ENCODE peak calls at places on chromosomes 1 and 21, in seven cellular contexts. One of them, this sample, is unnamed.

GRCh38 chr1:152109231-152109997 is 5.8 kb downstream of the TCHH start:
- DNase-seq in mesothelial cell of epicardium: no peak
- DNase-seq in OCI-LY7: no peak
- DNase-seq in psoas muscle: no peak
- DNase-seq in fibroblast of the aortic adventitia: peak
- DNase-seq in tibial artery: no peak
- DNase-seq in cardiac fibroblast: peak
- DNase-seq in this sample: no peak

GRCh38 chr21:34073749-34074282 is 438 bp downstream of the MRPS6 start:
- DNase-seq in OCI-LY7: peak
- DNase-seq in mesothelial cell of epicardium: no peak
- DNase-seq in tibial artery: no peak
- DNase-seq in cardiac fibroblast: no peak
- DNase-seq in psoas muscle: peak
- DNase-seq in fibroblast of the aortic adventitia: no peak
- DNase-seq in this sample: no peak

GRCh38 chr1:16026723-16027484 is 5.1 kb downstream of the CLCNKA start:
- DNase-seq in mesothelial cell of epicardium: no peak
- DNase-seq in psoas muscle: peak
- DNase-seq in tibial artery: no peak
- DNase-seq in fibroblast of the aortic adventitia: peak
- DNase-seq in cardiac fibroblast: no peak
- DNase-seq in OCI-LY7: no peak
- DNase-seq in this sample: peak

GRCh38 chr1:213987422-213987875 is 324 bp upstream of the PROX1 start:
- DNase-seq in tibial artery: no peak
- DNase-seq in mesothelial cell of epicardium: no peak
- DNase-seq in psoas muscle: no peak
- DNase-seq in cardiac fibroblast: no peak
- DNase-seq in OCI-LY7: no peak
- DNase-seq in fibroblast of the aortic adventitia: no peak
- DNase-seq in this sample: no peak

GRCh38 chr1:244326757-244327156 is 125.0 kb downstream of the ADSS2 start:
- DNase-seq in psoas muscle: no peak
- DNase-seq in cardiac fibroblast: no peak
- DNase-seq in fibroblast of the aortic adventitia: no peak
- DNase-seq in mesothelial cell of epicardium: no peak
- DNase-seq in OCI-LY7: no peak
- DNase-seq in tibial artery: no peak
- DNase-seq in this sample: no peak

GRCh38 chr21:33539612-33540011 is 2.3 kb downstream of the GART start:
- DNase-seq in mesothelial cell of epicardium: no peak
- DNase-seq in fibroblast of the aortic adventitia: peak
- DNase-seq in cardiac fibroblast: peak
- DNase-seq in OCI-LY7: no peak
- DNase-seq in tibial artery: no peak
- DNase-seq in psoas muscle: no peak
- DNase-seq in this sample: no peak

GRCh38 chr1:18396247-18396646 is 84.5 kb upstream of the KLHDC7A start:
- DNase-seq in OCI-LY7: no peak
- DNase-seq in fibroblast of the aortic adventitia: no peak
- DNase-seq in tibial artery: no peak
- DNase-seq in mesothelial cell of epicardium: no peak
- DNase-seq in cardiac fibroblast: no peak
- DNase-seq in psoas muscle: no peak
- DNase-seq in this sample: no peak

GRCh38 chr21:32538147-32538792 is 47.1 kb downstream of the TCP10L start:
- DNase-seq in psoas muscle: no peak
- DNase-seq in OCI-LY7: no peak
- DNase-seq in mesothelial cell of epicardium: no peak
- DNase-seq in cardiac fibroblast: no peak
- DNase-seq in fibroblast of the aortic adventitia: no peak
- DNase-seq in tibial artery: no peak
- DNase-seq in this sample: no peak

GRCh38 chr1:11044086-11044848 is 2.8 kb downstream of the MASP2 start:
- DNase-seq in mesothelial cell of epicardium: no peak
- DNase-seq in tibial artery: no peak
- DNase-seq in cardiac fibroblast: no peak
- DNase-seq in psoas muscle: no peak
- DNase-seq in fibroblast of the aortic adventitia: no peak
- DNase-seq in OCI-LY7: no peak
- DNase-seq in this sample: no peak

GRCh38 chr1:111220302-111220890 is 7.1 kb upstream of the CHI3L2 start:
- DNase-seq in cardiac fibroblast: no peak
- DNase-seq in tibial artery: no peak
- DNase-seq in OCI-LY7: no peak
- DNase-seq in psoas muscle: no peak
- DNase-seq in fibroblast of the aortic adventitia: no peak
- DNase-seq in mesothelial cell of epicardium: no peak
- DNase-seq in this sample: no peak

GRCh38 chr1:111221276-111221632 is 6.3 kb upstream of the CHI3L2 start:
- DNase-seq in mesothelial cell of epicardium: no peak
- DNase-seq in fibroblast of the aortic adventitia: peak
- DNase-seq in psoas muscle: no peak
- DNase-seq in OCI-LY7: no peak
- DNase-seq in cardiac fibroblast: no peak
- DNase-seq in tibial artery: no peak
- DNase-seq in this sample: no peak

GRCh38 chr1:111222308-111223125 is 5.0 kb upstream of the CHI3L2 start:
- DNase-seq in OCI-LY7: peak
- DNase-seq in psoas muscle: peak
- DNase-seq in mesothelial cell of epicardium: peak
- DNase-seq in cardiac fibroblast: peak
- DNase-seq in tibial artery: peak
- DNase-seq in fibroblast of the aortic adventitia: peak
- DNase-seq in this sample: peak

GRCh38 chr1:111223126-111223443 is 4.4 kb upstream of the CHI3L2 start:
- DNase-seq in tibial artery: no peak
- DNase-seq in fibroblast of the aortic adventitia: no peak
- DNase-seq in OCI-LY7: no peak
- DNase-seq in mesothelial cell of epicardium: no peak
- DNase-seq in psoas muscle: no peak
- DNase-seq in cardiac fibroblast: no peak
- DNase-seq in this sample: no peak

DNA sequence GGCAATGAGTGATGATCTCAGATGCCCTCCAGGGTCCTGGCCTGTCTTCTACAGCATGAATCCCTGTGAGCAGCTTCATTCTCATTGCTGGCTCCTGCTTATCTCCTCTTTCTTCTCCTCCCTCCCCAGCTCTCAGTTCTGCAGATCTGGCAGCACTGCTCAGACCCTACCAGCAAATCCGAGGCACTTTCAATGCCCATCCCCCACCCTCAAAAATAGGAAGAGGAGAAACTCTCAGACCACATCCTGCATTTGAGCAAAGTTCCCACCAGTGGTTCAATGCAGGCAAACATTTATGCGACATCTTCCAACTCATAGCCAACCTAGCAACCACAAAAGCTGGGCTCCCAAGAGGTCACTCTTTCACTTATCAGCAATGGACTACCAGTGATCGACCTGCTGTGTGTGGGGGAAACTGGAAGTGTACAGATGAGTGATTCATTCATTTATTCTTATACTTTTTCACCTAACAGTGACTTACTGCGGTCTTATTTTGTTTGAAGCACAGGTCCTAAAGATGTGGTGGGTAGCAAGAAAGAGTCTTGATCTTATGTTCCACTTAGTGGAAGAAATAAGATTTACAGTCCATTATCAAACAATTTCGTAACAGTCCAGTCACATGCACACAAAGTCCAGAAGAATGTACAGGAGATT is 5.8 kb upstream of the CHI3L2 start:
- DNase-seq in OCI-LY7: peak
- DNase-seq in mesothelial cell of epicardium: no peak
- DNase-seq in psoas muscle: no peak
- DNase-seq in cardiac fibroblast: no peak
- DNase-seq in tibial artery: no peak
- DNase-seq in fibroblast of the aortic adventitia: peak
- DNase-seq in this sample: no peak
- TF ChIP-seq CTCF in OCI-LY7: no peak
- TF ChIP-seq CTCF in mesothelial cell of epicardium: no peak
- TF ChIP-seq CTCF in psoas muscle: no peak
- TF ChIP-seq CTCF in cardiac fibroblast: no peak
- TF ChIP-seq CTCF in tibial artery: no peak
- TF ChIP-seq CTCF in fibroblast of the aortic adventitia: no peak
- TF ChIP-seq CTCF in this sample: no peak

GRCh38 chr1:108717774-108718316 is 5.1 kb downstream of the FNDC7 start:
- DNase-seq in fibroblast of the aortic adventitia: no peak
- DNase-seq in tibial artery: no peak
- DNase-seq in OCI-LY7: no peak
- DNase-seq in mesothelial cell of epicardium: no peak
- DNase-seq in cardiac fibroblast: no peak
- DNase-seq in psoas muscle: no peak
- DNase-seq in this sample: no peak

GRCh38 chr1:108708726-108709660 is 3.7 kb upstream of the FNDC7 start:
- DNase-seq in mesothelial cell of epicardium: no peak
- DNase-seq in fibroblast of the aortic adventitia: peak
- DNase-seq in tibial artery: no peak
- DNase-seq in OCI-LY7: peak
- DNase-seq in psoas muscle: no peak
- DNase-seq in cardiac fibroblast: peak
- DNase-seq in this sample: no peak

GRCh38 chr1:108716437-108717230 is 3.9 kb downstream of the FNDC7 start:
- DNase-seq in cardiac fibroblast: no peak
- DNase-seq in psoas muscle: no peak
- DNase-seq in tibial artery: no peak
- DNase-seq in OCI-LY7: no peak
- DNase-seq in mesothelial cell of epicardium: no peak
- DNase-seq in fibroblast of the aortic adventitia: peak
- DNase-seq in this sample: no peak

GRCh38 chr1:108715932-108716331 is 3.2 kb downstream of the FNDC7 start:
- DNase-seq in cardiac fibroblast: no peak
- DNase-seq in OCI-LY7: no peak
- DNase-seq in tibial artery: no peak
- DNase-seq in mesothelial cell of epicardium: no peak
- DNase-seq in fibroblast of the aortic adventitia: peak
- DNase-seq in psoas muscle: no peak
- DNase-seq in this sample: no peak

GRCh38 chr1:108712605-108713150 is at the start of gene FNDC7:
- DNase-seq in fibroblast of the aortic adventitia: peak
- DNase-seq in tibial artery: no peak
- DNase-seq in psoas muscle: no peak
- DNase-seq in mesothelial cell of epicardium: no peak
- DNase-seq in cardiac fibroblast: no peak
- DNase-seq in OCI-LY7: no peak
- DNase-seq in this sample: no peak
- TF ChIP-seq CTCF in fibroblast of the aortic adventitia: no peak
- TF ChIP-seq CTCF in tibial artery: no peak
- TF ChIP-seq CTCF in psoas muscle: no peak
- TF ChIP-seq CTCF in mesothelial cell of epicardium: no peak
- TF ChIP-seq CTCF in cardiac fibroblast: no peak
- TF ChIP-seq CTCF in OCI-LY7: no peak
- TF ChIP-seq CTCF in this sample: no peak

DNA sequence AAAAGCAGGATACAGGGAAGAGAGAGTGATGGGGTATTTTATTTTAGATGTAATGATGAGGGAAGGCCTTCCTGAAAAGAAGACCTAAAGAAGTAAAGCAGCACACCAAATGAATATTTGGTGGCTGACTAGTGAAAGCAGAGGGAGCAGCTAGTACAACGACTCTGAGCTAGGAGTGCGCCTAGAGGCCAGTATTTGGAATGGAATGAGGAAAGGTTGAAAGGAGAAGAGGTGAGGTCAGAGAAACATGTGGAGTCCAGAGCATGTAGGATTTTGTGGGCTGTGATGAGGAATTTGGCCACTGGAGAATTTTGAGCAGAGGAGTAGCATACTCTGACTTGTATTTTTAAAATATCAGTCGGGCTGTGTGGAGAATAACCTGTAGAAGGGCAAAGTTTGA is 11.8 kb upstream of the RPL5 start:
- DNase-seq in psoas muscle: no peak
- DNase-seq in cardiac fibroblast: peak
- DNase-seq in OCI-LY7: no peak
- DNase-seq in tibial artery: no peak
- DNase-seq in mesothelial cell of epicardium: no peak
- DNase-seq in fibroblast of the aortic adventitia: no peak
- DNase-seq in this sample: no peak
- TF ChIP-seq CTCF in psoas muscle: no peak
- TF ChIP-seq CTCF in cardiac fibroblast: no peak
- TF ChIP-seq CTCF in OCI-LY7: no peak
- TF ChIP-seq CTCF in tibial artery: no peak
- TF ChIP-seq CTCF in mesothelial cell of epicardium: no peak
- TF ChIP-seq CTCF in fibroblast of the aortic adventitia: peak
- TF ChIP-seq CTCF in this sample: no peak

GRCh38 chr1:173409613-173410012 is 67.5 kb upstream of the PRDX6 start:
- DNase-seq in OCI-LY7: peak
- DNase-seq in cardiac fibroblast: peak
- DNase-seq in mesothelial cell of epicardium: no peak
- DNase-seq in psoas muscle: no peak
- DNase-seq in tibial artery: peak
- DNase-seq in fibroblast of the aortic adventitia: peak
- DNase-seq in this sample: no peak

GRCh38 chr1:173410133-173410793 is 66.9 kb upstream of the PRDX6 start:
- DNase-seq in cardiac fibroblast: peak
- DNase-seq in fibroblast of the aortic adventitia: no peak
- DNase-seq in OCI-LY7: peak
- DNase-seq in psoas muscle: no peak
- DNase-seq in tibial artery: no peak
- DNase-seq in mesothelial cell of epicardium: no peak
- DNase-seq in this sample: no peak

GRCh38 chr1:173407846-173408245 is 69.3 kb upstream of the PRDX6 start:
- DNase-seq in cardiac fibroblast: no peak
- DNase-seq in tibial artery: no peak
- DNase-seq in fibroblast of the aortic adventitia: no peak
- DNase-seq in psoas muscle: no peak
- DNase-seq in OCI-LY7: no peak
- DNase-seq in mesothelial cell of epicardium: no peak
- DNase-seq in this sample: no peak

GRCh38 chr1:173410794-173411236 is 66.3 kb upstream of the PRDX6 start:
- DNase-seq in fibroblast of the aortic adventitia: no peak
- DNase-seq in tibial artery: no peak
- DNase-seq in OCI-LY7: peak
- DNase-seq in mesothelial cell of epicardium: no peak
- DNase-seq in psoas muscle: no peak
- DNase-seq in cardiac fibroblast: no peak
- DNase-seq in this sample: no peak

DNA sequence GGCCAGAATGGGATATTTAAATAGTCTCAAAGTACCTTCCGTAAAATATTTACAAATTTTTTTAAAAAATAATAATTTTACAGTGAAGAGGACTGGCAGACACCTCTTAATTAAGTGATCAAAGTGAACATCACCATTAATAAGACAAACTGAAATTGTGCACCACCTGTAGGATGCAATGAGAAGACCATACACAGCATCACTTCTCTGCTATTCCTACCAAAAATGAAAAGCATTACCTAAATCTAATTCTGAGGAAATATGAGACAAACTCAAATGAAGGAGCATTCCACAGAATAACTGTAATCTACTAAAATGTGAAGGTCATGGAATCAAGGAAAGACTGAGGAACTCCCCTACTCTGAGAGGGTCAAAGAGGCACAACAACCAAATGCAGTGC is 68.2 kb upstream of the PRDX6 start:
- DNase-seq in tibial artery: no peak
- DNase-seq in psoas muscle: no peak
- DNase-seq in cardiac fibroblast: no peak
- DNase-seq in fibroblast of the aortic adventitia: peak
- DNase-seq in OCI-LY7: peak
- DNase-seq in mesothelial cell of epicardium: no peak
- DNase-seq in this sample: no peak
- TF ChIP-seq CTCF in tibial artery: no peak
- TF ChIP-seq CTCF in psoas muscle: no peak
- TF ChIP-seq CTCF in cardiac fibroblast: no peak
- TF ChIP-seq CTCF in fibroblast of the aortic adventitia: no peak
- TF ChIP-seq CTCF in OCI-LY7: peak
- TF ChIP-seq CTCF in mesothelial cell of epicardium: no peak
- TF ChIP-seq CTCF in this sample: no peak

This sample was measured in breast epithelium.